ENCODE peak calls at places on chromosomes 7 and 10, in ten cellular contexts. U is GM23248, H is substantia nigra, W is mesenchymal stem cell, V is heart right ventricle, I is spleen, R is upper lobe of right lung, B is right cardiac atrium, D is PC-9, X is Panc1. S is an unnamed sample.

GRCh38 chr10:110535958-110536891 is 31.3 kb upstream of the SMC3 start:
- DNase-seq in X (no peak), H (no peak), U (peak; percentile 89), B (no peak), I (peak; percentile 76), W (peak; percentile 49), R (peak; percentile 80), D (peak; percentile 54), V (peak; percentile 43), S (peak; percentile 89)

GRCh38 chr10:6729967-6730366 is 149.9 kb upstream of the PRKCQ start:
- DNase-seq in U (peak; percentile 7), W (peak; percentile 83), B (no peak), X (no peak), D (no peak), I (no peak), H (no peak), V (no peak), R (no peak), S (peak; percentile 64)

GRCh38 chr7:147541261-147541660 is 1049.3 kb upstream of the C7orf33 start:
- DNase-seq in B (no peak), R (no peak), I (no peak), D (no peak), H (no peak), W (no peak), U (no peak), V (no peak), X (no peak), S (no peak)

GRCh38 chr7:44445986-44446671 is 44.3 kb downstream of the NUDCD3 start:
- DNase-seq in V (no peak), U (no peak), I (no peak), X (no peak), R (no peak), W (no peak), B (no peak), H (no peak), D (no peak), S (no peak)

GRCh38 chr7:116984917-116985316 is 31.6 kb downstream of the ST7 start:
- DNase-seq in U (peak; percentile 52), W (peak; percentile 49), R (no peak), D (no peak), B (no peak), H (no peak), I (no peak), X (no peak), V (no peak), S (peak; percentile 54)

GRCh38 chr7:130831817-130832481 is 97.9 kb upstream of the KLF14 start:
- DNase-seq in V (no peak), X (no peak), U (peak; percentile 67), R (no peak), D (peak; percentile 58), B (no peak), H (no peak), I (no peak), W (peak; percentile 56), S (peak; percentile 59)

GRCh38 chr7:36840930-36841329 is 116.6 kb upstream of the AOAH start:
- DNase-seq in V (no peak), U (no peak), I (no peak), B (no peak), W (no peak), H (no peak), D (peak; percentile 4), R (no peak), X (no peak), S (no peak)

GRCh38 chr7:33926535-33926934 is 21.2 kb downstream of the BMPER start:
- DNase-seq in D (no peak), W (peak; percentile 57), X (no peak), V (no peak), H (no peak), U (peak; percentile 36), I (no peak), R (no peak), B (no peak), S (no peak)

DNA sequence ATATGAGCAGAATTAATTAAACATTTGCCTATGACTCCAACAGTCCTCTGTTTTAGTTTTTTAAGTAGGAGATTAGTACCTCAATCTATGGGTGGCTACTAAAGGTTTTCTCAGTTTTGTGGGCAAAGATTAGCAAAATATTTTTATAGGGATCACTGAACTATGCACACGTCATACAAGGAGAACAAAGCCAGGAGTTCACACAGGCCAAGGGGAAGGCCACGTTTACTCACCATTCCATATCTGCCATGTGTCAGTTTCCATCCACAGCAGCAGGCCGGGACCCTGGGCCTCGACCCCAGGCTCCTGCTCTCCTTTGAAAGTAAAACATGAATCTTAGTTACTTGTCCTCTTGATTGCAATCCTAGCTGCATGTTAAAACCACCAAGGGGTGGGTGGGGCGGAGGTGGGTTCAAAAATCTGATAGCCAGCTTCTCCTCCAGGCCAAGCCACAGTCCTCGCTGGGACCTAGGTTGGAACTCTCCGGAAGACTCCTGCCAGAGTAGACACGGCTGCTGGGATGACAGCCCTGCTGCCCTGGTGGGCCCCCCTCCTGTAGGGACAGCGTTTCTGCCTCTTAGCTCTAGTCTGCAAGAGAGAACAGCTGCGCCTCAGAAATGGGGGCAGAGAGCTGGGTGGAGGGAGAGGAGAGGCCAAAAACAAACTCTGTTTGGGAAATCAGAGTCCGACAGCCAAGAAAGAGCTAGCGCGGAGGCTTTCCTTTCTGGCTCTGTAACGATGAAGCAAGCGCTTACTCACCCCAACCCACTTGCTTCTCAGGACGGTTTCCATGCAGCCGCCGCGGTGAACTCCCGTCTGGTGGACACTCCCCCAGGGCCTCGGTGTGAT is 35.6 kb downstream of the PITRM1 start:
- DNase-seq in V (peak; percentile 56), H (no peak), X (no peak), U (peak; percentile 98), B (peak; percentile 76), I (peak; percentile 44), W (no peak), R (no peak), D (no peak), S (no peak)
- H3K27ac ChIP-seq in V (peak overlapping the region; percentile 1), H (peak overlapping the region; percentile 36), X (no peak overlapping the region), U (peak overlapping the region; percentile 94), B (peak overlapping the region; percentile 14), I (no peak overlapping the region), W (no peak overlapping the region), R (no peak overlapping the region), D (no peak overlapping the region), S (no peak overlapping the region)

GRCh38 chr10:122116331-122116730 is 127.4 kb downstream of the TACC2 start:
- DNase-seq in V (no peak), R (no peak), X (no peak), H (no peak), W (peak; percentile 90), B (no peak), U (peak; percentile 35), D (no peak), I (no peak), S (no peak)
- H3K27ac ChIP-seq in V (peak overlapping the region; percentile 100), R (peak overlapping the region; percentile 0), X (peak overlapping the region; percentile 90), H (no peak overlapping the region), W (no peak overlapping the region), B (peak overlapping the region; percentile 73), U (no peak overlapping the region), D (no peak overlapping the region), I (no peak overlapping the region), S (no peak overlapping the region)

GRCh38 chr7:74267756-74268565 is 13.8 kb upstream of the RFC2 start:
- DNase-seq in X (no peak), W (peak; percentile 65), B (no peak), D (no peak), I (no peak), H (no peak), R (no peak), U (no peak), V (no peak), S (no peak)

GRCh38 chr7:74272305-74273038 is 16.7 kb upstream of the CLIP2 start:
- DNase-seq in U (peak; percentile 97), X (no peak), B (peak; percentile 79), D (peak; percentile 78), H (no peak), V (peak; percentile 86), W (peak; percentile 99), I (peak; percentile 90), R (peak; percentile 88), S (no peak)

GRCh38 chr7:74271742-74272141 is 17.5 kb upstream of the CLIP2 start:
- DNase-seq in H (no peak), I (no peak), R (no peak), W (peak; percentile 48), D (peak; percentile 57), V (no peak), U (no peak), X (no peak), B (no peak), S (no peak)

GRCh38 chr7:74266191-74266963 is 12.2 kb upstream of the RFC2 start:
- DNase-seq in U (no peak), I (no peak), V (no peak), H (no peak), D (no peak), W (no peak), X (no peak), B (no peak), R (no peak), S (no peak)

DNA sequence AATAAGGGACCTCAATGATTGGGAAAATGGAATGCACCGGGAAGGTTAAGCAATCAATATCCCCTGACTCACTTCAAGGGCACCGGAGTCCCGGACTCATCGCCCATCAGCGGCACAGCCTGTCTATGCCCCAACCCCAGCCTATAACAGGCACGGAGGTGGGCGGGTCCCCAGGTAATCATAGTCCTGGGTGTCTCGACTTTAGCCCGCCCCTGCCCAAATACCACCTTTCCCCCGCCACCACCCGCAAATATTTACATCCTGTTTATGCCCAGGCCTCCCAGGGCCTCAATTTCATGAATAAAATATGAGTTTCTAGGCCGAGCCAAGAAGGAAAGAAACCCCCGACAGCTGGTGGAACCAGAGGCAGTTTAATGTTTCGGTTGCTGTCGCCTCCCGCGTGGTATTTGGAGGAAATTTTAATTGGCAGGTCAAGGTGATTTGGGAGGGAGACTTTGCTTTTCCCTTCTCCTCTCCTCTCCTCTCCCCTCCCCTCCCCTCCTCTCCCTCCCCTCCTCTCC is 15.6 kb upstream of the RFC2 start:
- DNase-seq in I (peak; percentile 85), V (peak; percentile 76), U (peak; percentile 65), D (peak; percentile 76), W (peak; percentile 78), X (no peak), H (no peak), R (peak; percentile 73), B (peak; percentile 59), S (peak; percentile 93)
- H3K27ac ChIP-seq in I (no peak overlapping the region), V (no peak overlapping the region), U (no peak overlapping the region), D (no peak overlapping the region), W (no peak overlapping the region), X (peak overlapping the region; percentile 53), H (peak overlapping the region; percentile 55), R (no peak overlapping the region), B (no peak overlapping the region), S (no peak overlapping the region)

DNA sequence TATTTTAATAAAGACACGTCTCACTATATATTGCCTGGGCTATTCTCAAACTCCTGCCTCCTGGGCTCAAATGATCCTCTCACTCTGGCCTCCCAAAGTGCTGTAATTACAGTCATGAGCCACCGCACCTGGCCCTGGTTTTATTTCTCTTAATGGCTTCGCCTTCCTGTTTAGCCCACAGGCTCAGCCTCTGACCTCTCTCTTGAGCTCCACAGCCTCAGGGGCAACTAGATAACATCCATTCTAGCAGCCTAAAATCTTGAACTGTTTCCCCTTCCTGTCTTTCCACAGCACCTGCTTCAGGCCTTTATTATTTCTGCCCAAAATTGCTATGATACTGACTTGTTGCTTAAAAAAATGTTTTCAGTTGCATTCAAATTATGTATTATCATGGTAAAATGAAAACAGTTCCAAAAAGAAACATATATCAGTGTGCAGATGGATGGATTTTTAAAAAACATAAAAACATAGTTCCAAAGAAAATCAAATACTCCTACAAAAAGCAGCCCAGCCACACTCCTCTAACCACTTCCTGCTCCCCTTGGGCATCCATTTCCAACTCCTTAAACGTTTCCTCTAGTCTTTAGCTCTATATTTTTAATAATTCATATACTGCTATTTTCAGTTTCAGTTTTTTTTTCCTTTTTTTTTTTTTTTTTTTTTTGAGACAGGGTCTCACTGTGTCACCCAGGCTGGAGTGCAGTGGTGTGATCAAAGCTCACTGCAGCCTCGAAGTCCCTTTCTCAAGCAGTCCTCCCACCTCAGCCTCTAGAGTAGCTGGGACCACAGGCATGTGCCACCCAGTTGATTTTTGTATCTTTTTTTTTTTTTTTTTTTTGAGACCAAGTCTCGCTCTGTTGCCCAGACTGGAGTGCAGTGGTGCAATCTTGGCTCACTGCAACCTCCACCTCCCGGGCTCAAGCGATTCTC is 5.1 kb upstream of the BAZ1B start:
- DNase-seq in V (no peak), B (no peak), I (peak; percentile 28), U (no peak), W (no peak), X (no peak), D (no peak), R (no peak), H (no peak), S (peak; percentile 21)
- H3K27ac ChIP-seq in V (no peak overlapping the region), B (no peak overlapping the region), I (peak overlapping the region; percentile 0), U (no peak overlapping the region), W (no peak overlapping the region), X (peak overlapping the region; percentile 25), D (no peak overlapping the region), R (no peak overlapping the region), H (no peak overlapping the region), S (peak overlapping the region; percentile 59)